ENCODE peak calls at places on chromosome 22, in six cellular contexts. F, W, N, J, G and P are unnamed samples.

GRCh38 chr22:26666035-26666338 is 8.6 kb downstream of the MIAT start:
- DNase-seq in F (no peak), W (no peak), N (no peak), J (peak), G (no peak), P (no peak)

GRCh38 chr22:23833017-23833795 is 5.6 kb downstream of the DERL3 start:
- DNase-seq in F (no peak), W (no peak), N (no peak), J (peak), G (no peak), P (peak)

GRCh38 chr22:31646186-31647019 is 15.6 kb downstream of the PISD start:
- DNase-seq in F (peak), W (peak), N (peak), J (no peak), G (peak), P (no peak)

GRCh38 chr22:36010090-36010489 is 18.5 kb downstream of the RBFOX2 start:
- DNase-seq in F (no peak), W (no peak), N (no peak), J (no peak), G (no peak), P (no peak)

GRCh38 chr22:48760481-48761238 is 1067.0 kb downstream of the BRD1 start:
- DNase-seq in F (no peak), W (no peak), N (no peak), J (no peak), G (no peak), P (no peak)

GRCh38 chr22:44182591-44183588 is 2.2 kb downstream of the PARVG start:
- DNase-seq in F (peak), W (peak), N (no peak), J (peak), G (no peak), P (no peak)

GRCh38 chr22:31829505-31829904 is 75.7 kb downstream of the DEPDC5 start:
- DNase-seq in F (peak), W (no peak), N (peak), J (no peak), G (peak), P (no peak)

GRCh38 chr22:19082793-19083192 is 39.4 kb downstream of the DGCR2 start:
- DNase-seq in F (no peak), W (no peak), N (no peak), J (no peak), G (no peak), P (no peak)